ENCODE peak calls at places on chromosomes 12 and 14, in eight cellular contexts. X is stomach, L is kidney epithelial cell, G is GM19239, N is fibroblast of lung, Z is fibroblast of the aortic adventitia, K is caudate nucleus, O is HCT116. I is an unnamed sample.
A peak's percentile ranks its signal among the peaks of the same experiment; 100 is the strongest.

GRCh38 chr12:26701604-26702215 is 131.3 kb downstream of the ITPR2 start:
- DNase-seq in K (no peak), Z (peak; percentile 76), O (peak; percentile 28), X (no peak), L (peak; percentile 18), N (peak; percentile 47), G (no peak), I (peak; percentile 65)

GRCh38 chr14:52538648-52539047 is 13.7 kb downstream of the TXNDC16 start:
- DNase-seq in G (no peak), O (no peak), N (no peak), L (no peak), Z (no peak), X (no peak), K (no peak), I (no peak)

GRCh38 chr12:80412343-80412953 is 31.6 kb upstream of the PTPRQ start:
- DNase-seq in G (peak; percentile 2), Z (peak; percentile 79), X (no peak), N (peak; percentile 52), K (peak; percentile 17), L (no peak), O (peak; percentile 45), I (peak; percentile 56)

GRCh38 chr14:30132201-30132600 is 204.6 kb upstream of the PRKD1 start:
- DNase-seq in K (no peak), G (no peak), N (no peak), Z (no peak), O (no peak), L (no peak), X (no peak), I (no peak)

GRCh38 chr12:32252199-32253073 is 145.8 kb downstream of the BICD1 start:
- DNase-seq in L (no peak), K (peak; percentile 8), N (no peak), O (no peak), Z (no peak), X (no peak), G (no peak), I (no peak)

GRCh38 chr12:53231859-53232640 is at the start of gene RARG:
- DNase-seq in X (peak; percentile 63), K (peak; percentile 71), G (no peak), Z (peak; percentile 61), L (no peak), O (no peak), N (peak; percentile 58), I (no peak)

GRCh38 chr14:103385994-103386491 is 828 bp downstream of the MARK3 start:
- DNase-seq in N (peak; percentile 25), K (no peak), Z (peak; percentile 31), L (no peak), G (no peak), X (peak; percentile 35), O (no peak), I (peak; percentile 44)

GRCh38 chr12:18868673-18869072 is 130.8 kb downstream of the CAPZA3 start:
- DNase-seq in L (no peak), O (no peak), K (no peak), N (peak; percentile 70), G (no peak), Z (peak; percentile 68), X (no peak), I (no peak)

GRCh38 chr12:28933864-28934527 is 215.1 kb upstream of the FAR2 start:
- DNase-seq in O (no peak), X (no peak), L (no peak), K (peak; percentile 21), N (peak; percentile 84), G (no peak), Z (peak; percentile 56), I (peak; percentile 78)

GRCh38 chr12:45518516-45519235 is 210.8 kb upstream of the ARID2 start:
- DNase-seq in K (no peak), G (no peak), Z (no peak), O (no peak), N (no peak), L (no peak), X (no peak), I (no peak)

I was measured in endothelial cell of umbilical vein.